ENCODE peak calls at places on chromosomes 4 and X, in six cellular contexts. G, M, E, K, S and Y are unnamed samples.

GRCh38 chr4:138992676-138993075 is 22.9 kb upstream of the NOCT start:
- DNase-seq in G (no peak), M (no peak), E (no peak), K (no peak), S (no peak), Y (no peak)

GRCh38 chr4:133270021-133270570 is 121.0 kb downstream of the PCDH10 start:
- DNase-seq in G (no peak), M (no peak), E (no peak), K (no peak), S (no peak), Y (no peak)

GRCh38 chrX:148609766-148610698 is 109.6 kb downstream of the AFF2 start:
- DNase-seq in G (no peak), M (no peak), E (no peak), K (no peak), S (no peak), Y (no peak)

GRCh38 chr4:56728512-56728911 is 47.4 kb upstream of the HOPX start:
- DNase-seq in G (peak; percentile 91), M (peak; percentile 83), E (peak; percentile 87), K (peak; percentile 70), S (peak; percentile 42), Y (peak; percentile 59)

GRCh38 chr4:46931981-46932380 is 22.9 kb upstream of the COX7B2 start:
- DNase-seq in G (peak; percentile 10), M (peak; percentile 37), E (peak; percentile 29), K (peak; percentile 6), S (no peak), Y (no peak)

GRCh38 chr4:177287298-177287697 is 22.4 kb upstream of the NEIL3 start:
- DNase-seq in G (no peak), M (no peak), E (no peak), K (no peak), S (no peak), Y (no peak)

GRCh38 chr4:96407651-96408342 is 567.9 kb downstream of the PDHA2 start:
- DNase-seq in G (no peak), M (no peak), E (no peak), K (no peak), S (no peak), Y (no peak)

GRCh38 chrX:4710618-4711433 is 997.4 kb upstream of the PRKX start:
- DNase-seq in G (no peak), M (no peak), E (no peak), K (no peak), S (no peak), Y (no peak)

GRCh38 chr4:1331591-1332353 is 15.2 kb upstream of the UVSSA start:
- DNase-seq in G (no peak), M (no peak), E (no peak), K (no peak), S (no peak), Y (no peak)

GRCh38 chr4:176001171-176002006 is 64.3 kb upstream of the WDR17 start:
- DNase-seq in G (peak; percentile 31), M (peak; percentile 24), E (peak; percentile 20), K (no peak), S (no peak), Y (no peak)

GRCh38 chrX:134732676-134733075 is 74.4 kb upstream of the PLAC1 start:
- DNase-seq in G (no peak), M (no peak), E (no peak), K (no peak), S (no peak), Y (no peak)

GRCh38 chrX:124211312-124211942 is 121.0 kb upstream of the TEX13D start:
- DNase-seq in G (no peak), M (peak; percentile 48), E (no peak), K (no peak), S (no peak), Y (no peak)

GRCh38 chr4:13328591-13328990 is 155.5 kb downstream of the RAB28 start:
- DNase-seq in G (no peak), M (peak; percentile 78), E (no peak), K (no peak), S (no peak), Y (no peak)

GRCh38 chr4:150943126-150943525 is 72.0 kb downstream of the LRBA start:
- DNase-seq in G (no peak), M (no peak), E (no peak), K (no peak), S (no peak), Y (no peak)

GRCh38 chr4:89797117-89797516 is 39.8 kb downstream of the SNCA start:
- DNase-seq in G (no peak), M (peak; percentile 44), E (no peak), K (no peak), S (no peak), Y (no peak)

GRCh38 chrX:57607295-57608187 is 15.7 kb downstream of the ZXDB start:
- DNase-seq in G (no peak), M (no peak), E (no peak), K (no peak), S (no peak), Y (no peak)

GRCh38 chr4:139606600-139607301 is 50.7 kb upstream of the SETD7 start:
- DNase-seq in G (no peak), M (peak; percentile 77), E (no peak), K (peak; percentile 19), S (no peak), Y (no peak)

GRCh38 chr4:41061482-41062185 is 152.7 kb downstream of the APBB2 start:
- DNase-seq in G (no peak), M (peak; percentile 28), E (no peak), K (no peak), S (no peak), Y (no peak)

GRCh38 chr4:29867412-29867811 is 852.8 kb upstream of the PCDH7 start:
- DNase-seq in G (no peak), M (no peak), E (no peak), K (no peak), S (no peak), Y (no peak)

GRCh38 chrX:21509912-21510311 is 135.7 kb downstream of the CNKSR2 start:
- DNase-seq in G (no peak), M (peak; percentile 18), E (no peak), K (no peak), S (no peak), Y (no peak)

GRCh38 chr4:16835597-16836247 is 62.7 kb downstream of the LDB2 start:
- DNase-seq in G (no peak), M (no peak), E (no peak), K (no peak), S (no peak), Y (no peak)

GRCh38 chr4:181528570-181529184 is 714.5 kb upstream of the TENM3 start:
- DNase-seq in G (peak; percentile 80), M (peak; percentile 71), E (peak; percentile 81), K (peak; percentile 47), S (peak; percentile 37), Y (peak; percentile 3)

GRCh38 chr4:189294570-189294969 is 646.1 kb upstream of the FRG1 start:
- DNase-seq in G (no peak), M (no peak), E (no peak), K (no peak), S (no peak), Y (no peak)

GRCh38 chrX:72201836-72202536 is 20.4 kb downstream of the PIN4 start:
- DNase-seq in G (no peak), M (peak; percentile 84), E (no peak), K (no peak), S (no peak), Y (no peak)

GRCh38 chr4:37463457-37463856 is 218.9 kb downstream of the NWD2 start:
- DNase-seq in G (peak; percentile 54), M (no peak), E (peak; percentile 59), K (no peak), S (no peak), Y (no peak)

GRCh38 chr4:16583764-16584163 is 314.7 kb downstream of the LDB2 start:
- DNase-seq in G (no peak), M (peak; percentile 57), E (no peak), K (no peak), S (no peak), Y (no peak)

GRCh38 chr4:87525636-87526035 is 3.5 kb downstream of the SPARCL1 start:
- DNase-seq in G (no peak), M (no peak), E (no peak), K (no peak), S (no peak), Y (no peak)

GRCh38 chr4:40521957-40522356 is 107.7 kb downstream of the RBM47 start:
- DNase-seq in G (no peak), M (no peak), E (no peak), K (no peak), S (no peak), Y (no peak)

GRCh38 chr4:78556655-78557054 is 5.1 kb downstream of the ANXA3 start:
- DNase-seq in G (no peak), M (no peak), E (no peak), K (no peak), S (no peak), Y (no peak)

GRCh38 chrX:95764972-95765451 is 919.6 kb upstream of the DIAPH2 start:
- DNase-seq in G (no peak), M (peak; percentile 28), E (no peak), K (peak; percentile 28), S (no peak), Y (no peak)

GRCh38 chr4:158259955-158260575 is 49.8 kb downstream of the TMEM144 start:
- DNase-seq in G (no peak), M (peak; percentile 41), E (no peak), K (no peak), S (no peak), Y (no peak)

GRCh38 chrX:79559290-79559689 is 192.2 kb upstream of the ITM2A start:
- DNase-seq in G (no peak), M (no peak), E (no peak), K (no peak), S (no peak), Y (no peak)

GRCh38 chr4:77153016-77153415 is 4.0 kb upstream of the CCNG2 start:
- DNase-seq in G (no peak), M (no peak), E (no peak), K (no peak), S (no peak), Y (no peak)

GRCh38 chr4:153603258-153603657 is 80.8 kb upstream of the TLR2 start:
- DNase-seq in G (no peak), M (no peak), E (no peak), K (no peak), S (no peak), Y (no peak)
- H3K36me3 ChIP-seq in G (no peaks in the 10 kb centered on the region), M (peaks cover 18% of the 10 kb centered on the region), E (no peaks in the 10 kb centered on the region), K (peaks cover 78% of the 10 kb centered on the region), S (peaks cover 83% of the 10 kb centered on the region), Y (no peaks in the 10 kb centered on the region)

GRCh38 chr4:5751073-5751917 is 40.3 kb downstream of the EVC start:
- DNase-seq in G (no peak), M (peak; percentile 47), E (no peak), K (no peak), S (no peak), Y (peak; percentile 36)
- H3K27ac ChIP-seq in G (no peak overlapping the region), M (peak overlapping the region; percentile 47), E (no peak overlapping the region), K (no peak overlapping the region), S (no peak overlapping the region), Y (peak overlapping the region; percentile 28)

GRCh38 chr4:105741548-105741947 is 33.0 kb downstream of the GSTCD start:
- DNase-seq in G (no peak), M (peak; percentile 46), E (no peak), K (no peak), S (no peak), Y (no peak)
- H3K36me3 ChIP-seq in G (no peaks in the 10 kb centered on the region), M (no peaks in the 10 kb centered on the region), E (no peaks in the 10 kb centered on the region), K (peaks cover 50% of the 10 kb centered on the region), S (peaks cover 18% of the 10 kb centered on the region), Y (no peaks in the 10 kb centered on the region)

DNA sequence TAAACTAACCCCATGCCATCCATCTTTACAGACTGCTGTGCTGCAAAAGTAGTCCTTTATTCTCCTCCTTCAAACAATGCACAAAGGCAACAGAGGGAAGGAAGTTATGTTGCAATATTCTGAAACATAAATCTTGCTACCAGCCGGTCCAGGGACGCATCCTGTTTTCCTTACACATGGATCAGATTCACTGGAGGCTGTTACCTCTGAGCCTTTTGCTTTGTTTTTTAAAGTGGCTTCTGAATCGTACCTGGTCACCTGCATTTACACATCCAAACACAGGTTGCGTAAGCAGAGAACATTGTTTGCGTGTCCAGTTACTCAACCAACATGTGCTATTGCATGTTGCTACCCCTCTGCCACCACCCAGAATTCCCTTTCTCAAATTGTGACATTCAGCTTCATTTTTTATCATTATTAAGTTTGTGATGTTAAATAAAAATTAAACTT is 8.8 kb downstream of the PPARGC1A start:
- DNase-seq in G (no peak), M (no peak), E (no peak), K (no peak), S (no peak), Y (peak; percentile 64)
- H3K27ac ChIP-seq in G (peak overlapping the region; percentile 58), M (no peak overlapping the region), E (no peak overlapping the region), K (no peak overlapping the region), S (peak overlapping the region; percentile 94), Y (peak overlapping the region; percentile 86)